ENCODE peak calls at places on chromosomes 6 and 20, in five cellular contexts. Y, K, X, B and N are unnamed samples.

GRCh38 chr20:31678389-31679356 is 41.0 kb downstream of the COX4I2 start:
- DNase-seq in Y (peak), K (peak), X (no peak), B (no peak), N (no peak)

GRCh38 chr6:67112120-67112519 is 1405.1 kb upstream of the EYS start:
- DNase-seq in Y (no peak), K (peak), X (no peak), B (no peak), N (no peak)

GRCh38 chr20:51460569-51461265 is 81.8 kb downstream of the NFATC2 start:
- DNase-seq in Y (no peak), K (no peak), X (no peak), B (no peak), N (no peak)

GRCh38 chr6:158031191-158031444 is 49.5 kb downstream of the SYNJ2 start:
- DNase-seq in Y (no peak), K (no peak), X (no peak), B (no peak), N (no peak)

GRCh38 chr20:14711681-14712080 is 374.3 kb upstream of the FLRT3 start:
- DNase-seq in Y (no peak), K (peak), X (no peak), B (no peak), N (no peak)

GRCh38 chr6:56727097-56727845 is 84.6 kb upstream of the DST start:
- DNase-seq in Y (no peak), K (peak), X (no peak), B (no peak), N (no peak)

GRCh38 chr6:36318690-36319435 is 17.8 kb downstream of the BNIP5 start:
- DNase-seq in Y (no peak), K (no peak), X (no peak), B (no peak), N (no peak)

GRCh38 chr20:36162272-36162966 is 7.9 kb downstream of the EPB41L1 start:
- DNase-seq in Y (no peak), K (no peak), X (no peak), B (no peak), N (peak)

GRCh38 chr6:36301781-36302180 is 31.9 kb downstream of the PNPLA1 start:
- DNase-seq in Y (peak), K (no peak), X (no peak), B (no peak), N (no peak)

GRCh38 chr20:38216201-38216600 is 44.3 kb downstream of the KIAA1755 start:
- DNase-seq in Y (no peak), K (no peak), X (no peak), B (no peak), N (peak)

GRCh38 chr6:136811261-136811660 is 11.1 kb upstream of the PEX7 start:
- DNase-seq in Y (no peak), K (no peak), X (no peak), B (no peak), N (no peak)

GRCh38 chr6:39100358-39100757 is 14.6 kb downstream of the SAYSD1 start:
- DNase-seq in Y (no peak), K (no peak), X (no peak), B (no peak), N (no peak)

GRCh38 chr20:62500237-62500864 is 24.6 kb upstream of the GATA5 start:
- DNase-seq in Y (peak), K (peak), X (peak), B (peak), N (no peak)

GRCh38 chr6:84825461-84825860 is 61.1 kb upstream of the TBX18 start:
- DNase-seq in Y (no peak), K (peak), X (no peak), B (no peak), N (no peak)

GRCh38 chr20:62661647-62662046 is 19.3 kb downstream of the SLCO4A1 start:
- DNase-seq in Y (no peak), K (no peak), X (no peak), B (no peak), N (no peak)

GRCh38 chr6:135212935-135213334 is 31.8 kb downstream of the MYB start:
- DNase-seq in Y (no peak), K (peak), X (no peak), B (no peak), N (no peak)

GRCh38 chr6:123085403-123085802 is 89.4 kb downstream of the CLVS2 start:
- DNase-seq in Y (no peak), K (no peak), X (no peak), B (no peak), N (no peak)

GRCh38 chr6:53348436-53349208 is at the start of gene ELOVL5:
- DNase-seq in Y (peak), K (peak), X (peak), B (peak), N (peak)

GRCh38 chr6:1379026-1379809 is 10.2 kb upstream of the FOXF2 start:
- DNase-seq in Y (no peak), K (no peak), X (no peak), B (no peak), N (no peak)

GRCh38 chr6:89048286-89048923 is 32.1 kb upstream of the PNRC1 start:
- DNase-seq in Y (no peak), K (no peak), X (no peak), B (no peak), N (no peak)

GRCh38 chr20:16115891-16116577 is 457.2 kb downstream of the KIF16B start:
- DNase-seq in Y (peak), K (peak), X (no peak), B (no peak), N (no peak)

GRCh38 chr20:44429419-44430269 is 46.0 kb upstream of the TTPAL start:
- DNase-seq in Y (no peak), K (no peak), X (no peak), B (no peak), N (no peak)

GRCh38 chr6:125974214-125974866 is 12.0 kb upstream of the TRMT11 start:
- DNase-seq in Y (no peak), K (peak), X (no peak), B (no peak), N (no peak)

GRCh38 chr20:43658068-43658722 is 8.7 kb upstream of the MYBL2 start:
- DNase-seq in Y (peak), K (no peak), X (no peak), B (no peak), N (peak)

GRCh38 chr20:49230575-49231211 is 11.5 kb downstream of the DDX27 start:
- DNase-seq in Y (no peak), K (peak), X (no peak), B (peak), N (no peak)

GRCh38 chr6:13428528-13429405 is 58.6 kb downstream of the GFOD1 start:
- DNase-seq in Y (no peak), K (no peak), X (no peak), B (no peak), N (no peak)

GRCh38 chr6:293185-294174 is 1.2 kb downstream of the DUSP22 start:
- DNase-seq in Y (peak), K (peak), X (no peak), B (no peak), N (no peak)

DNA sequence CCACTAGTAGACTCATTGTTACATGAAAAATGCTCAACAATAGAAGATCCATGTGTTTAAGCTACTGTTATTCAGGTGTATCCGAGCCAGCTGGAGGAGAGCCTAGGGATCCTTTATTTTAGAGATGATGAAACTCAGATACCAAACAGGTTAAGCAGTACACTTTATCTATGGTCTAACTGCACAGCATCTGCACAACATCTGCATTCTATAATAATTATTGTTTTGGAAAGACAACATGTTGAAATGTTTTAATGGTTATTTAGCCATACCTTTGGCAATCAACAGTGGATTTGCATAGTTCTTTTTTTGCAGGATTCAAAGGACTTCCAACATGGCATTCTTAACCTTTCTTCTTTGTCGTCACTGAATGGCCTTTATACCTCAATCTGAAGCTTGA is 134.1 kb downstream of the RFPL4B start:
- DNase-seq in Y (no peak), K (no peak), X (no peak), B (no peak), N (no peak)
- TF ChIP-seq CTCF in Y (no peak), K (no peak), X (no peak), B (no peak), N (no peak)

GRCh38 chr6:9540126-9540525 is 874.7 kb downstream of the TFAP2A start:
- DNase-seq in Y (no peak), K (no peak), X (no peak), B (no peak), N (no peak)
- TF ChIP-seq CTCF in Y (no peak), K (no peak), X (no peak), B (no peak), N (no peak)

DNA sequence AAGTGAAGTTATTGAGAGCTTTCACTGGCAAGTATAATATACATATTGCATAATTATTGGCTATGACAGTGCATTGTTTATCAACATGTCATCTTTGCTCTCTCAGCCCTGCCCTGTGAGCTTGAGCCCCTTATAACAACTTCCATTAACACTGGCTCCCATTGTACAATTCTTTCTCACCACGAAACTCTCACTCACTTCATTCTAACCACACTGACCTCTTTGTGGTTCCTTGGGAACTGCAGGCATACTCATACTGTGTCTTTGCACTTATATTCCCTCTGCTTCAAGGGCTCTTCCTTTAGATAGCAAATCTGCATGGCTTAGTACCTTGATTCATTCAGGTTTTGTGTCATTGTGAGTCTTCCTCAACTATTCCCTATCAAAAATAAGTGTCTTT is 411.8 kb downstream of the CDKAL1 start:
- DNase-seq in Y (no peak), K (peak), X (no peak), B (no peak), N (no peak)
- TF ChIP-seq CTCF in Y (peak), K (peak), X (no peak), B (no peak), N (peak)

GRCh38 chr6:99614430-99615161 is 8.0 kb downstream of the PRDM13 start:
- DNase-seq in Y (peak), K (no peak), X (no peak), B (no peak), N (peak)
- TF ChIP-seq CTCF in Y (peak), K (no peak), X (peak), B (no peak), N (peak)

DNA sequence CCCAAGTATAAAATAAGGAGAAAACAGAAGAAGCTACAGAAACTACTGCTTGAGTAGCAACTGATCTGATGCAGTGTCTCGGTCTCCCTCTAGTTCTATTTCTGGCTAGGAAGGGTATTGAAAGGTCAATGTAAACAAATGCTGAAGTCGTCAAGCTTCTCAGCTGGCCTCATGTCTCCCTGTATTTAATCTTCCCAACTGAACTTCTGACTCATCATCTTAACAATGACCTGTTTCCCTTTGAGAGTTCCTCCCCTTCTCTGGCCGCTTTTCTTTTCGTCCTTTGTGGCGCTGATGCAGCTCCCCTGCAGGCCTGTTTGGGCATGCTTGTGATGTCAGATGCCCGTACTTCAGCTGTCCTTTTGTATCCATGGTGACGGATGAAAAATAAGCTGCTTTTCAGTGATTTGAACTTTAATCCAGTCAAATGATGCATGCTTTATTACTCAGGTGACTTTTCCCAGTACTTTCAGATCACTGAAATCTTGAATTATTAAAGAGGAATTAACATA is 7.8 kb upstream of the LCA5 start:
- DNase-seq in Y (peak), K (peak), X (peak), B (peak), N (no peak)
- TF ChIP-seq CTCF in Y (peak), K (peak), X (peak), B (peak), N (peak)